ENCODE peak calls at places on chromosomes 11 and 22, in ten cellular contexts. S, G, M, R, I, O, E, W, Q and J are unnamed samples.

GRCh38 chr11:126082251-126083109 is 19.8 kb upstream of the CDON start:
- DNase-seq in O (no peak), I (no peak), G (no peak), Q (no peak), W (no peak), R (no peak), M (peak), E (no peak), S (no peak), J (no peak)

GRCh38 chr11:92789761-92790160 is 179.7 kb upstream of the MTNR1B start:
- DNase-seq in R (no peak), Q (no peak), E (no peak), O (no peak), G (no peak), I (no peak), W (no peak), S (no peak), M (no peak), J (no peak)

GRCh38 chr22:19641983-19642451 is 72.3 kb upstream of the SEPTIN5 start:
- DNase-seq in I (no peak), O (no peak), W (no peak), R (no peak), S (no peak), Q (peak), M (no peak), E (no peak), G (no peak), J (no peak)

GRCh38 chr11:27563201-27563600 is 56.6 kb upstream of the LIN7C start:
- DNase-seq in S (no peak), I (no peak), R (no peak), W (peak), O (peak), Q (no peak), E (no peak), M (no peak), G (peak), J (no peak)

GRCh38 chr11:61777234-61778090 is 14.9 kb downstream of the TMEM258 start:
- DNase-seq in O (no peak), M (no peak), G (no peak), Q (peak), R (no peak), S (no peak), E (no peak), I (peak), W (no peak), J (peak)

GRCh38 chr22:35506259-35506570 is 34.4 kb upstream of the RASD2 start:
- DNase-seq in M (no peak), S (no peak), O (no peak), I (no peak), Q (no peak), W (peak), R (no peak), E (no peak), G (no peak), J (no peak)

GRCh38 chr11:117985953-117986887 is at the start of gene IL10RA:
- DNase-seq in R (peak), E (peak), I (peak), M (peak), Q (peak), O (peak), W (peak), G (peak), S (peak), J (peak)

GRCh38 chr22:31092161-31092560 is 11.0 kb downstream of the SMTN start:
- DNase-seq in W (no peak), G (no peak), E (no peak), O (no peak), M (no peak), Q (no peak), R (no peak), S (no peak), I (no peak), J (no peak)

GRCh38 chr22:34490911-34491310 is 570.6 kb upstream of the LARGE1 start:
- DNase-seq in O (no peak), M (no peak), E (no peak), G (no peak), I (no peak), W (no peak), R (no peak), S (no peak), Q (no peak), J (no peak)

GRCh38 chr11:113725883-113726405 is 19.8 kb upstream of the TMPRSS5 start:
- DNase-seq in Q (no peak), W (no peak), O (no peak), M (no peak), G (no peak), S (no peak), E (no peak), R (no peak), I (no peak), J (no peak)

DNA sequence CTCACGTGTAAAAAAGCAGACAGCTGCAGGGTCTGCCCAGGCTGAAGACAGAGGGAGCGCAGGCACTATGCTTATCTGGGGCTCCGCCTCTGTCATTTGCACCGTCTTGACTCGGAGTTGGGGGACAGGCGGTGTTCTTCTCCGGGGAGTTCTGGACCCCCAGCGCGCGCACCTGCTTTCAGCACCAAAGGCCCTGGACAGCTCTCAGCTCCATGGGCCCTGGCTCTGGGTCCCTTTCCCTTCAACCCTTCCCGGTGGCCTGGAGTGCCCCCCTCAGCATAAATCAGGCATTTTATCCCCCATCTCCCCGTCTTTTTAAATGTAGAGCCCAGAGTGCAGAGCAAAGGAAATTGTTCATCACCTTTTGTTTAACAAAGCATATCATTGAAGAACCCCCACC is 1.5 kb downstream of the SEZ6L start:
- DNase-seq in M (peak), O (no peak), G (no peak), R (peak), S (no peak), Q (no peak), E (no peak), W (no peak), I (no peak), J (no peak)
- TF ChIP-seq CTCF in M (peak), O (no peak), G (no peak), R (no peak), S (no peak), Q (no peak), E (no peak), W (no peak), I (no peak), J (no peak)

GRCh38 chr11:46537121-46537520 is 56.7 kb downstream of the AMBRA1 start:
- DNase-seq in O (peak), I (no peak), W (peak), R (no peak), E (peak), Q (no peak), M (peak), G (no peak), S (no peak), J (no peak)
- TF ChIP-seq CTCF in O (peak), I (no peak), W (peak), R (no peak), E (peak), Q (no peak), M (peak), G (peak), S (no peak), J (no peak)

GRCh38 chr11:63831326-63831725 is 7.6 kb upstream of the MARK2 start:
- DNase-seq in Q (no peak), I (no peak), M (no peak), R (no peak), G (no peak), S (no peak), O (no peak), E (no peak), W (no peak), J (no peak)

GRCh38 chr11:63826471-63827190 is 12.3 kb upstream of the MARK2 start:
- DNase-seq in W (no peak), E (no peak), M (no peak), G (no peak), R (no peak), O (no peak), I (no peak), S (no peak), Q (no peak), J (no peak)

GRCh38 chr11:63833048-63833447 is 5.9 kb upstream of the MARK2 start:
- DNase-seq in S (no peak), W (no peak), M (no peak), E (no peak), O (no peak), I (no peak), R (no peak), Q (no peak), G (no peak), J (no peak)

GRCh38 chr11:63832336-63832735 is 6.6 kb upstream of the MARK2 start:
- DNase-seq in S (no peak), M (no peak), I (no peak), O (no peak), W (no peak), R (no peak), E (no peak), G (no peak), Q (no peak), J (no peak)

GRCh38 chr11:63829823-63830489 is 9.0 kb upstream of the MARK2 start:
- DNase-seq in Q (no peak), G (peak), I (no peak), S (no peak), M (peak), E (peak), O (peak), R (peak), W (no peak), J (no peak)
- TF ChIP-seq CTCF in Q (no peak), G (peak), I (no peak), S (peak), M (peak), E (peak), O (peak), R (peak), W (no peak), J (no peak)

GRCh38 chr11:119704849-119705248 is 24.2 kb downstream of the NECTIN1 start:
- DNase-seq in Q (no peak), W (no peak), O (no peak), I (no peak), G (no peak), R (no peak), M (no peak), E (no peak), S (no peak), J (no peak)

GRCh38 chr11:119705362-119705761 is 23.6 kb downstream of the NECTIN1 start:
- DNase-seq in M (no peak), Q (no peak), E (no peak), I (no peak), R (no peak), W (no peak), S (no peak), O (no peak), G (no peak), J (no peak)

GRCh38 chr11:119706029-119706428 is 23.0 kb downstream of the NECTIN1 start:
- DNase-seq in G (no peak), W (no peak), R (peak), E (no peak), I (no peak), Q (no peak), O (no peak), M (no peak), S (no peak), J (no peak)

GRCh38 chr11:119709171-119709570 is 19.8 kb downstream of the NECTIN1 start:
- DNase-seq in I (no peak), O (no peak), G (no peak), S (no peak), Q (no peak), W (no peak), M (no peak), E (no peak), R (no peak), J (no peak)

DNA sequence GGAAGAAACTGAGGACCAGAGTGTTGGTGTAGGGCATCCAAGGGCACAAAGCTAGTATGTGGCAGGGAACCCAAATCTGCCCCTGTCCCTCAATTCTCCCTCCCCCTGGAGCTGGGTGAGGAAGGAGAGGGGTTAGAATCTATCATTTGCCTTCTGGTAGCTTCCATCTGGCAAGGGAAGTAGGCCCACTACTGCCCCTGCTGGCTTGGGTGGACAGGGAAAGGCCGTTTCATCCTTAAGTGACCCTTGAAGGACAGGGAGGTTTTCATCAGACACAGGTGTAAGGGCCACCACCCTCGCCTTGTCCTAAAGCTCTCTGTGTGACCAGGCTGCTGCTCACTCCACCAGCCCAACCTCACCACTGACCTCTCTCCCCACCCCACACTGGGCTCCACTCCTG is 22.1 kb downstream of the NECTIN1 start:
- DNase-seq in W (no peak), I (no peak), O (no peak), Q (no peak), R (no peak), M (peak), S (no peak), G (no peak), E (no peak), J (no peak)
- TF ChIP-seq CTCF in W (no peak), I (no peak), O (peak), Q (no peak), R (peak), M (peak), S (peak), G (peak), E (no peak), J (no peak)

GRCh38 chr22:39013923-39014722 is at the start of gene APOBEC3C:
- DNase-seq in W (peak), I (peak), G (peak), S (peak), M (peak), E (peak), O (peak), Q (peak), R (peak), J (peak)
- TF ChIP-seq CTCF in W (no peak), I (no peak), G (peak), S (peak), M (no peak), E (no peak), O (no peak), Q (no peak), R (peak), J (no peak)

GRCh38 chr22:39924286-39924685 is 23.4 kb downstream of the GRAP2 start:
- DNase-seq in E (no peak), R (no peak), M (no peak), Q (no peak), I (no peak), W (no peak), G (no peak), O (no peak), S (no peak), J (no peak)

GRCh38 chr22:39928556-39929401 is 27.9 kb downstream of the GRAP2 start:
- DNase-seq in M (no peak), G (no peak), Q (no peak), E (no peak), R (no peak), S (no peak), O (no peak), I (no peak), W (no peak), J (no peak)

GRCh38 chr22:39925273-39925672 is 24.4 kb downstream of the GRAP2 start:
- DNase-seq in W (no peak), M (no peak), E (no peak), R (no peak), O (no peak), S (no peak), I (no peak), Q (no peak), G (no peak), J (no peak)

GRCh38 chr22:39926175-39927152 is 25.6 kb downstream of the GRAP2 start:
- DNase-seq in I (peak), O (no peak), Q (no peak), W (no peak), M (no peak), E (no peak), S (no peak), R (no peak), G (no peak), J (no peak)

DNA sequence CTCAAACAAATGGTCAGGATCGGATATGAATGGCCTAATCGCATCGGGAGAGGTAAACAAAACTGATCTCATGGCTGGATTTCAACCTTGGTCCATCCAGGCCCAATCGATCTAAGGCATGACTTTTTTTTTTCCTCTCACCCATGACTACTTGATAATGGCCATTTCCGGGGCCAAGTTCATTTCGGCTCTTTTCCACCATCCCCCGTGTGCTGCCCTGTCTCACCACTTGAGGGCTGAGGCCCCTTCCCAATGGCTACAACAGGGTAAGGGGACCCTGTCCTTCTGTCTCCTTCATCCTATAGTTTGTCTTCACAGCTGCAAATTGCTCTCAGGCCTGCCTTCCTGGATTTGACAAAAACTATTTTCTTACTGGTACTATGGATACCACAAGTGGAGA is 26.7 kb downstream of the GRAP2 start:
- DNase-seq in R (no peak), Q (no peak), O (no peak), G (no peak), S (no peak), W (no peak), E (no peak), I (no peak), M (no peak), J (no peak)
- TF ChIP-seq CTCF in R (peak), Q (no peak), O (no peak), G (peak), S (peak), W (no peak), E (no peak), I (no peak), M (peak), J (no peak)

DNA sequence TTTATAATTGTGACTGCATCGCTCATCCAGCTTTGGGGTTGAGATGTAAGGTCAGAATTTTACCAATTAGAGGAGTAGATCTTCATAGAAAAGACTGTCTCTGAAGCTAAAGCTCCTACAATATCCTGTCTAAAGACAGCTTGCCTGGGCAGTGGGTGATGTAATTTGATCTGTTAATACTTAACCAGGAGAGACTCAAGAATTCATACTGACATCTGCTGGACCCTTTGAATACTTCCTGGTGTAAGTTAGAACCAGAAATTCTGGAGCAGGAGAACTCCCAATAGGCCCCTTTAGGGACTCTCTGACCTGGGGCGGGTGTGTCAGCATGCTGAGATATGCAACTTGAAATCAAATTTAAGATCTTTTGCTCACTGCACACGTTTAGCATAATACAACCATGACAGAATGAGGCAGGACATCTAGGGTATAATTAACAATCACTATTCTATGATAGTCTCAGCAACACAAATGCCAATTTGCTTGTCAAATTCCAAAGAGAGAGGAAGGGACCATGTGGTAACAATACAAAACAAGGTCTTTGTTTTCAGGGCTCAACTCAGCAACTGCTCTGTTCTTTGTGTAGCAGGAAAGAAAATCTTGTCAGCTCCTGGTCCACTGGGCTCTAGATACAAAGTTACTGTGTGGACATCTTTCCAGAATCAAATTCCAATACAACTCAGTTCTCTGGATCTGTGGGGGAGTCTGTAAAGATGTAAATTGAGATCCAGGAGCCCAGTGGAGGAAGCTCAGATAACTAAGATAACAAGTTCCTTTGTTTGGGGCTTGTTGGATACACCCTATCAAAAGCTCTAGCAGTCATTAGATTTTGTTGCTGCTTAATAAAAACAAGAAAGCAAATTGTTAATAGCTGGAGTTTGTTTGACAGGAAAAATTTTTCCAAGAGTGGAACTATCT is 144.0 kb downstream of the INSC start:
- DNase-seq in R (peak), S (no peak), W (peak), M (peak), E (peak), G (peak), O (peak), Q (no peak), I (no peak), J (no peak)
- TF ChIP-seq CTCF in R (no peak), S (no peak), W (peak), M (peak), E (no peak), G (peak), O (no peak), Q (no peak), I (no peak), J (no peak)

DNA sequence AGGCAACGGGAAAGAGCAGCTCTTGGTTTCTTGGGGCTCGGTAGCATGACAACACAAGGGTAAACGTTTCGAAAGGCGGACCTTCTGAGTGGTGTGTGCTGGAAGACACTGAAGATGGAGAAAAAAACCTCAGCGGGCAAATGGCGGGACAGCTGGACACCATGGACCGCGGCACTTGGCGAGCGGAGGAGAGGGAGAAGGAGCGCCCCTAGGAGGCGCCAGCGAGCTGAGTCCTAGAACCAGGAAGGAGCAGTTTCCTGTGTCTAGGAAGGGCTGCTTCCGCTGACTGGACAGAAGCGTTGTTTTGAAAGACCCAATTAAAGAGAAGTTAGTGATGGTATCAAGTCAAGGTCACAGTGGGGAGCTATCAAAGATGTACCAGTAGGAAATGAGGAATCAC is 44.0 kb upstream of the OPCML start:
- DNase-seq in W (no peak), E (no peak), Q (no peak), R (no peak), O (no peak), I (no peak), G (no peak), S (no peak), M (peak), J (no peak)
- TF ChIP-seq CTCF in W (no peak), E (no peak), Q (no peak), R (no peak), O (no peak), I (no peak), G (no peak), S (peak), M (peak), J (no peak)